ENCODE peak calls at places on chromosome 10, in nine cellular contexts. Y is transverse colon; A is astrocyte of the spinal cord; P is CD8-positive, alpha-beta T cell; B is fibroblast of mammary gland; D is lower lobe of right lung; X is colonic mucosa; F is hepatocyte; K is A549. I is an unnamed sample.

GRCh38 chr10:132463333-132464255 is 66.6 kb downstream of the PWWP2B start:
- DNase-seq in Y (no peak), A (no peak), P (no peak), B (peak), D (no peak), X (no peak), F (no peak), K (no peak), I (no peak)

GRCh38 chr10:131032329-131033165 is 279.0 kb downstream of the TCERG1L start:
- DNase-seq in Y (no peak), A (no peak), P (no peak), B (no peak), D (no peak), X (no peak), F (no peak), K (no peak), I (no peak)

GRCh38 chr10:25867321-25867720 is 66.7 kb upstream of the MYO3A start:
- DNase-seq in Y (no peak), A (no peak), P (no peak), B (peak), D (no peak), X (no peak), F (no peak), K (no peak), I (no peak)

GRCh38 chr10:30062090-30062489 is 2.7 kb upstream of the JCAD start:
- DNase-seq in Y (no peak), A (peak), P (no peak), B (peak), D (no peak), X (no peak), F (no peak), K (no peak), I (no peak)

GRCh38 chr10:97673736-97674525 is 13.1 kb downstream of the AVPI1 start:
- DNase-seq in Y (no peak), A (peak), P (no peak), B (peak), D (no peak), X (no peak), F (no peak), K (peak), I (no peak)

GRCh38 chr10:71648595-71649320 is 70.8 kb downstream of the C10orf105 start:
- DNase-seq in Y (peak), A (no peak), P (no peak), B (no peak), D (no peak), X (peak), F (no peak), K (no peak), I (no peak)

GRCh38 chr10:57849726-57850357 is 417.9 kb downstream of the IPMK start:
- DNase-seq in Y (no peak), A (peak), P (no peak), B (peak), D (no peak), X (no peak), F (peak), K (peak), I (no peak)

GRCh38 chr10:37801557-37801956 is 55.9 kb downstream of the ZNF248 start:
- DNase-seq in Y (no peak), A (no peak), P (no peak), B (no peak), D (no peak), X (no peak), F (no peak), K (no peak), I (no peak)

GRCh38 chr10:21888959-21889358 is 114.6 kb downstream of the DNAJC1 start:
- DNase-seq in Y (peak), A (no peak), P (peak), B (no peak), D (no peak), X (no peak), F (no peak), K (no peak), I (no peak)

GRCh38 chr10:122051609-122052385 is 62.8 kb downstream of the TACC2 start:
- DNase-seq in Y (peak), A (peak), P (no peak), B (peak), D (peak), X (peak), F (peak), K (peak), I (peak)

GRCh38 chr10:1543596-1543995 is 193.7 kb downstream of the ADARB2 start:
- DNase-seq in Y (no peak), A (no peak), P (no peak), B (no peak), D (no peak), X (no peak), F (no peak), K (no peak), I (no peak)

GRCh38 chr10:122279725-122280141 is 8.6 kb downstream of the BTBD16 start:
- DNase-seq in Y (no peak), A (peak), P (no peak), B (peak), D (no peak), X (no peak), F (peak), K (peak), I (no peak)

GRCh38 chr10:43348511-43349312 is 22.7 kb upstream of the FXYD4 start:
- DNase-seq in Y (peak), A (peak), P (peak), B (peak), D (peak), X (peak), F (peak), K (peak), I (peak)

GRCh38 chr10:22670796-22671195 is 43.6 kb downstream of the PIP4K2A start:
- DNase-seq in Y (no peak), A (peak), P (no peak), B (peak), D (no peak), X (no peak), F (no peak), K (no peak), I (no peak)

GRCh38 chr10:83764681-83765080 is 374.6 kb upstream of the GHITM start:
- DNase-seq in Y (no peak), A (peak), P (no peak), B (no peak), D (no peak), X (no peak), F (peak), K (peak), I (no peak)

GRCh38 chr10:97522071-97522470 is 23.3 kb downstream of the UBTD1 start:
- DNase-seq in Y (no peak), A (no peak), P (no peak), B (no peak), D (no peak), X (no peak), F (no peak), K (no peak), I (no peak)

GRCh38 chr10:1938317-1938716 is 201.0 kb upstream of the ADARB2 start:
- DNase-seq in Y (no peak), A (no peak), P (peak), B (no peak), D (no peak), X (no peak), F (no peak), K (no peak), I (no peak)

GRCh38 chr10:72001026-72001380 is 36.8 kb downstream of the CHST3 start:
- DNase-seq in Y (no peak), A (no peak), P (no peak), B (no peak), D (no peak), X (no peak), F (no peak), K (no peak), I (no peak)

GRCh38 chr10:71216751-71217265 is 4.4 kb downstream of the UNC5B start:
- DNase-seq in Y (no peak), A (peak), P (no peak), B (peak), D (no peak), X (no peak), F (no peak), K (no peak), I (no peak)

GRCh38 chr10:88319960-88320517 is 263.1 kb downstream of the RNLS start:
- DNase-seq in Y (no peak), A (no peak), P (no peak), B (no peak), D (no peak), X (no peak), F (no peak), K (no peak), I (no peak)

GRCh38 chr10:70728328-70728727 is 56.0 kb downstream of the ADAMTS14 start:
- DNase-seq in Y (no peak), A (no peak), P (no peak), B (no peak), D (no peak), X (no peak), F (no peak), K (no peak), I (no peak)

GRCh38 chr10:26550774-26551526 is 112.8 kb downstream of the APBB1IP start:
- DNase-seq in Y (no peak), A (no peak), P (no peak), B (peak), D (no peak), X (no peak), F (no peak), K (peak), I (no peak)

GRCh38 chr10:130179640-130180039 is 43.4 kb downstream of the GLRX3 start:
- DNase-seq in Y (no peak), A (peak), P (peak), B (peak), D (no peak), X (no peak), F (peak), K (peak), I (no peak)

GRCh38 chr10:32253300-32253699 is 93.7 kb downstream of the EPC1 start:
- DNase-seq in Y (peak), A (no peak), P (no peak), B (peak), D (no peak), X (peak), F (peak), K (peak), I (no peak)

GRCh38 chr10:88831709-88832108 is 19.9 kb downstream of the ANKRD22 start:
- DNase-seq in Y (no peak), A (no peak), P (peak), B (no peak), D (no peak), X (no peak), F (no peak), K (no peak), I (no peak)

GRCh38 chr10:86206216-86206615 is 160.4 kb downstream of the GRID1 start:
- DNase-seq in Y (no peak), A (no peak), P (no peak), B (no peak), D (no peak), X (no peak), F (no peak), K (no peak), I (no peak)

GRCh38 chr10:88152720-88153119 is 289.3 kb downstream of the PTEN start:
- DNase-seq in Y (no peak), A (peak), P (no peak), B (peak), D (no peak), X (no peak), F (peak), K (peak), I (peak)

GRCh38 chr10:90642136-90642535 is 215.7 kb downstream of the HTR7 start:
- DNase-seq in Y (no peak), A (peak), P (no peak), B (peak), D (no peak), X (no peak), F (no peak), K (no peak), I (no peak)

GRCh38 chr10:60944159-60944909 is at the start of gene RHOBTB1:
- DNase-seq in Y (peak), A (peak), P (peak), B (peak), D (peak), X (peak), F (peak), K (peak), I (peak)

DNA sequence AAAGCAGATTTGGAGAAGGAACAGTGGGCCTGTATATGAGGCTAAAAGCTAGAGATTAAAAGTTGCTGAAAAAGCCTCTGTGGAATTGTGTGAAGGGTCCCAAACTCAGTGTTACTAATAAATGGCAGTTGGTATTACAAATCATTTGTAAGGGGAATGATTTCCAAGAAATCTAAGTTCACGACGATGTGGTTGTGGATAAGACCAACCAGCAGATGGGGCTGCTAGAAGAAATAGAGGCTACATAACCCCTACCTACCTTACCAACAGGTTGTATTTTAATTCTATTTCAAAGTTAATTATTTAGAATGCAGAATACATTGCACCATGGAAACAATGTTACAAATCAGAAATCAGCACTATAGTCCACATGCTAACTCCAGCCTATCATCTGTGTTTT is 377.1 kb downstream of the HPSE2 start:
- DNase-seq in Y (no peak), A (no peak), P (no peak), B (peak), D (no peak), X (no peak), F (no peak), K (peak), I (no peak)
- TF ChIP-seq CTCF in Y (no peak), A (no peak), P (no peak), B (peak), D (no peak), X (no peak), F (peak), K (peak), I (no peak)

GRCh38 chr10:94489976-94490788 is 55.4 kb upstream of the HELLS start:
- DNase-seq in Y (no peak), A (no peak), P (no peak), B (no peak), D (no peak), X (no peak), F (no peak), K (no peak), I (no peak)

GRCh38 chr10:94490789-94491039 is 54.9 kb upstream of the HELLS start:
- DNase-seq in Y (no peak), A (no peak), P (no peak), B (no peak), D (no peak), X (no peak), F (no peak), K (no peak), I (no peak)

GRCh38 chr10:94485094-94485493 is 60.5 kb upstream of the HELLS start:
- DNase-seq in Y (no peak), A (no peak), P (no peak), B (no peak), D (no peak), X (no peak), F (no peak), K (no peak), I (no peak)

GRCh38 chr10:94487575-94487974 is 58.0 kb upstream of the HELLS start:
- DNase-seq in Y (no peak), A (no peak), P (no peak), B (no peak), D (no peak), X (no peak), F (no peak), K (no peak), I (no peak)

GRCh38 chr10:94489107-94489506 is 56.5 kb upstream of the HELLS start:
- DNase-seq in Y (no peak), A (no peak), P (no peak), B (no peak), D (no peak), X (no peak), F (no peak), K (no peak), I (no peak)
- TF ChIP-seq CTCF in Y (no peak), A (no peak), P (no peak), B (no peak), D (no peak), X (no peak), F (no peak), K (no peak), I (no peak)

DNA sequence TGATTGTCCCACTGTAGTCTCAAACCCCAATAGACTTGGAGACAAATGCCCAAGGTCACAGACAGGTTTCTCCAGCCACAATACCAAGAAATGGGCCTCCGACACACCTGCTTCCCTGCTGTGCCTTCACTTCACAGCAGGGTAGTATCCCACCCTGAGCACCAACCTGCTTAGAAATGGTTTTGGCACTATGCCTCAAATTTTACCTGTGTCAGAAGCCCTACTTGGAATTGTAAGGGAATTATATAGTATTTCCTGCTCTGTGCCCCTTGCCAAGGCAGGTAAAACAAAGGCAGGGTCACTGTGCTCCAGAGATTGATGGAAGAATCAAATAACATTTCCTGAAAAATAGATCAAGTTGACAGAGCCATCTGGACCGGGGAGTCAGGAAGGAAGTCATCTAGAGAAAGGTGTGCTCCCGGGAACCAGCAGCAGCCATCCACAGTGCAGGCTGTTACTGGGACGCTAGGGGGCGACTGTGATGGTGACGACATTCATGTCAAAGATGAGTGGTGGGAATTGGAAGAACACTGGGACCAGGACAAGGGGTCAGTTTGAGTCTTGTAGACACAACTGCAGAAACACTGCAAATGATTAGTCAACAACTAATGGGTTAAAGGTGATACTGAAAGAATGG is 117.8 kb upstream of the AKR1E2 start:
- DNase-seq in Y (no peak), A (no peak), P (no peak), B (no peak), D (no peak), X (no peak), F (no peak), K (peak), I (no peak)
- TF ChIP-seq CTCF in Y (no peak), A (peak), P (no peak), B (peak), D (no peak), X (no peak), F (no peak), K (peak), I (peak)

GRCh38 chr10:69361303-69361614 is 55.5 kb downstream of the TACR2 start:
- DNase-seq in Y (no peak), A (no peak), P (no peak), B (no peak), D (no peak), X (no peak), F (no peak), K (peak), I (no peak)

GRCh38 chr10:69367469-69367868 is 49.2 kb downstream of the TACR2 start:
- DNase-seq in Y (no peak), A (no peak), P (no peak), B (no peak), D (no peak), X (no peak), F (no peak), K (no peak), I (no peak)

GRCh38 chr10:69362471-69362954 is 54.2 kb downstream of the TACR2 start:
- DNase-seq in Y (peak), A (peak), P (no peak), B (peak), D (peak), X (peak), F (no peak), K (peak), I (no peak)

GRCh38 chr10:69363666-69364065 is 53.1 kb downstream of the TACR2 start:
- DNase-seq in Y (no peak), A (no peak), P (no peak), B (no peak), D (no peak), X (no peak), F (no peak), K (no peak), I (no peak)

DNA sequence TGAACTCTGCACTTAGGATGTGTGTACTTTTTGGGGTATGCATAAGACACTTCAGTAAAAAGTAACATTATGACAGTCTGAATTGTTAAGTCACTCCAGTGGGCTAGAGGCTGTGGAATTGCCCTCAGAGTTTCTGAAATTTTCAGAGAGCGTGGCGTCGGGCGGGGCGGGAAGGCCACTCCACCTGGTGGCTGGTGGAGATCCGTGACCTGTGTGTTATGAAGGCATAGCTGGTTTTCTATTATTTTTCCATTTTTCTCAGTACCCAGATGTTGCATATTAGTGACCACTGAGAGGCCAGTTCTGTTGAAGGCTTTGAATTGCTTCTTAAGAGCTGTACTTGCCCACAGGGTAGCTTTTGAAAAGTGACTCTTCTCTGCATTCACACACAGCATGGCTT is 52.5 kb downstream of the TACR2 start:
- DNase-seq in Y (no peak), A (no peak), P (no peak), B (no peak), D (no peak), X (no peak), F (no peak), K (no peak), I (no peak)
- TF ChIP-seq CTCF in Y (no peak), A (peak), P (no peak), B (no peak), D (no peak), X (no peak), F (no peak), K (no peak), I (no peak)

DNA sequence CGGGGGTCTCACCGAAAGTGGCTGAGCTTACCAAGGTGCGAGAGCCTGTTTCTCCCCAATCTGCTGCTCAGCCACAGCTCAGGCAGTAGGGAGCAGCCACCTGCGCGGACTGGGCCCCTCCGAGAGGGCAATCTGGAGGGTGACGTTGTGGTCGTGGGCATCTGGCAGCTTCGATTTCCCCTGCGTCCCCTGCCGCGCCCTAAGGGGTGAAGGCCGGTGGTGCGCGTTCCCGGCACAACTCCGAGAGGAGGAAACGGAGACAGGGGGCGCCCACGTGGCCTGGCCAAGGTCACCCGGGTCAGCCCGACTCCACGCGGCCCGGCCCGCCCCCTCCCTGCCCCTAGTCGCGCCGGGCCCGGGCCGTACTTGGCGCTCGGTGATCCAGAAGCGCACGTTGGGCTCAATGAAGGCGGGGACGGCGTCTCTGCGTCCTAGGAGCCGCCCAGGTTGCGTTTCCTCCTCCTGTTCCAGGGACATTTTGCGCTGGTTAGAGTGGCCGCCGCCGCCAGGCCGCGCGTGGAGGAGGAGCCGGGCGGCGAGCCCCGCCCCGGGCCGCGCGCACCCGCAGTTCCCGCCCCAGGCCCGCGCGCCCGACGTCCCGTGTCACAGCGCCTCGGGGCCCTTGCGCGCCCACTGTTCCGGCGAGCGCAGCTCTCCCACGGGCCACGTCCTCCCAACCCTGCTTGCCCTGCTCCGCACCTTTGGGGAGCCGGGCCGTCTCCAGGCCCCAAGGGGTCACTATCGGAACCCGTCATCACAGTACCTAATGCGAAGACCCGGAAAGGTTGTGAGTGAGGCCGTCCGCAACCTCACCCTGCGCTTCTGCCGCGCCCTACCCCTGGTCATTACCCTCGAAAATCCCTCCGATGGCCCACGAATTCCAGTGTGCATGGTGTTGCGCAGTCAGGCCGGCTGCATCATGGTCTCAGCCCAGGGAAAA is at the start of gene SFXN4:
- DNase-seq in Y (peak), A (peak), P (peak), B (peak), D (peak), X (peak), F (peak), K (peak), I (peak)
- TF ChIP-seq CTCF in Y (no peak), A (peak), P (no peak), B (no peak), D (peak), X (no peak), F (no peak), K (no peak), I (no peak)